ENCODE peak calls at places on chromosomes 4 and X, in five cellular contexts. One of them, this sample, is unnamed. For H3K36me3, the result is how much of the 10 kb centered on the place peaks cover.

GRCh38 chr4:8191136-8191747 is 7.8 kb upstream of the SH3TC1 start:
- DNase-seq in PC-9: peak
- DNase-seq in mucosa of descending colon: peak
- DNase-seq in GM12878: peak
- DNase-seq in spleen: peak
- DNase-seq in this sample: no peak

GRCh38 chr4:36758779-36759178 is 477.4 kb downstream of the DTHD1 start:
- DNase-seq in PC-9: no peak
- DNase-seq in mucosa of descending colon: no peak
- DNase-seq in GM12878: no peak
- DNase-seq in spleen: no peak
- DNase-seq in this sample: no peak

GRCh38 chr4:118973295-118973694 is 84.6 kb downstream of the SYNPO2 start:
- DNase-seq in PC-9: no peak
- DNase-seq in mucosa of descending colon: no peak
- DNase-seq in GM12878: no peak
- DNase-seq in spleen: no peak
- DNase-seq in this sample: no peak

GRCh38 chr4:100206850-100207249 is 16.6 kb upstream of the DDIT4L start:
- DNase-seq in PC-9: no peak
- DNase-seq in mucosa of descending colon: no peak
- DNase-seq in GM12878: no peak
- DNase-seq in spleen: no peak
- DNase-seq in this sample: no peak

GRCh38 chr4:52995341-52996030 is 133.4 kb downstream of the RASL11B start:
- DNase-seq in PC-9: no peak
- DNase-seq in mucosa of descending colon: no peak
- DNase-seq in GM12878: no peak
- DNase-seq in spleen: no peak
- DNase-seq in this sample: no peak

GRCh38 chr4:78325244-78326187 is 226.1 kb upstream of the ANXA3 start:
- DNase-seq in PC-9: no peak
- DNase-seq in mucosa of descending colon: peak
- DNase-seq in GM12878: no peak
- DNase-seq in spleen: no peak
- DNase-seq in this sample: no peak

GRCh38 chrX:97267916-97268680 is 384.4 kb downstream of the RPA4 start:
- DNase-seq in PC-9: no peak
- DNase-seq in mucosa of descending colon: no peak
- DNase-seq in GM12878: no peak
- DNase-seq in spleen: no peak
- DNase-seq in this sample: no peak

GRCh38 chr4:122968227-122968812 is 45.9 kb upstream of the NUDT6 start:
- DNase-seq in PC-9: no peak
- DNase-seq in mucosa of descending colon: no peak
- DNase-seq in GM12878: no peak
- DNase-seq in spleen: no peak
- DNase-seq in this sample: no peak

GRCh38 chrX:645024-645376 is 14.4 kb downstream of the SHOX start:
- DNase-seq in PC-9: no peak
- DNase-seq in mucosa of descending colon: peak
- DNase-seq in GM12878: no peak
- DNase-seq in spleen: no peak
- DNase-seq in this sample: no peak

GRCh38 chrX:21975827-21976226 is 35.3 kb downstream of the SMS start:
- DNase-seq in PC-9: no peak
- DNase-seq in mucosa of descending colon: no peak
- DNase-seq in GM12878: no peak
- DNase-seq in spleen: no peak
- DNase-seq in this sample: no peak

GRCh38 chr4:146243141-146243882 is 29.0 kb downstream of the REELD1 start:
- DNase-seq in PC-9: no peak
- DNase-seq in mucosa of descending colon: no peak
- DNase-seq in GM12878: peak
- DNase-seq in spleen: peak
- DNase-seq in this sample: no peak

GRCh38 chrX:153925739-153926593 is at the start of gene ARHGAP4:
- DNase-seq in PC-9: peak
- DNase-seq in mucosa of descending colon: no peak
- DNase-seq in GM12878: no peak
- DNase-seq in spleen: peak
- DNase-seq in this sample: no peak

GRCh38 chr4:156971623-156972369 is at the start of gene PDGFC:
- DNase-seq in PC-9: peak
- DNase-seq in mucosa of descending colon: peak
- DNase-seq in GM12878: no peak
- DNase-seq in spleen: peak
- DNase-seq in this sample: no peak

GRCh38 chr4:62170235-62170634 is 970.1 kb downstream of the ADGRL3 start:
- DNase-seq in PC-9: no peak
- DNase-seq in mucosa of descending colon: no peak
- DNase-seq in GM12878: no peak
- DNase-seq in spleen: no peak
- DNase-seq in this sample: no peak

GRCh38 chr4:150960079-150960478 is 55.0 kb downstream of the LRBA start:
- DNase-seq in PC-9: no peak
- DNase-seq in mucosa of descending colon: no peak
- DNase-seq in GM12878: no peak
- DNase-seq in spleen: no peak
- DNase-seq in this sample: no peak

GRCh38 chr4:158172558-158173258 is at the start of gene GASK1B:
- DNase-seq in PC-9: peak
- DNase-seq in mucosa of descending colon: peak
- DNase-seq in GM12878: no peak
- DNase-seq in spleen: no peak
- DNase-seq in this sample: no peak

DNA sequence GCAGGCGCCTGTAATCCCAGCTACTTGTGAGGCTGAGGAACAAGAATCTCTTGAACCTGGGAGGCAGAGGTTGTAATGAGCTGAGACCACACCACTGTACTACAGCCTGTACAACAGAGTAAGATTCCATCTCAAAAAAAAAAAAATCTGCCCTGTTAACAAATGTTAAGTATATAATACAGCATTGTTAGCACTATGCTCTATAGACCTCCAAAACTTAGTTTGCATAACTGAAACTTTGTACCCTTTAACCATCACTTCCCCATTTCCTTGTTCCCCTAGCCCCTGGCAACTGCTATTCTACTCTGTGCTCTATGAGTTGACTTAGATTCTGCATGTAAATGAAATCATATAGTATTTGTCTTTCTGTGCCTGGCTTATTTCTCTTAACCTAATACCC is 76.7 kb downstream of the TAB3 start:
- DNase-seq in PC-9: no peak
- DNase-seq in mucosa of descending colon: no peak
- DNase-seq in GM12878: no peak
- DNase-seq in spleen: no peak
- DNase-seq in this sample: no peak
- H3K4me3 ChIP-seq in PC-9: no peak
- H3K4me3 ChIP-seq in mucosa of descending colon: no peak
- H3K4me3 ChIP-seq in GM12878: no peak
- H3K4me3 ChIP-seq in spleen: no peak
- H3K4me3 ChIP-seq in this sample: no peak

GRCh38 chr4:57081651-57082349 is 28.4 kb downstream of the IGFBP7 start:
- DNase-seq in PC-9: no peak
- DNase-seq in mucosa of descending colon: no peak
- DNase-seq in GM12878: no peak
- DNase-seq in spleen: no peak
- DNase-seq in this sample: no peak
- TF ChIP-seq CTCF in PC-9: no peak
- TF ChIP-seq CTCF in mucosa of descending colon: no peak
- TF ChIP-seq CTCF in GM12878: no peak
- TF ChIP-seq CTCF in spleen: no peak
- TF ChIP-seq CTCF in this sample: no peak

DNA sequence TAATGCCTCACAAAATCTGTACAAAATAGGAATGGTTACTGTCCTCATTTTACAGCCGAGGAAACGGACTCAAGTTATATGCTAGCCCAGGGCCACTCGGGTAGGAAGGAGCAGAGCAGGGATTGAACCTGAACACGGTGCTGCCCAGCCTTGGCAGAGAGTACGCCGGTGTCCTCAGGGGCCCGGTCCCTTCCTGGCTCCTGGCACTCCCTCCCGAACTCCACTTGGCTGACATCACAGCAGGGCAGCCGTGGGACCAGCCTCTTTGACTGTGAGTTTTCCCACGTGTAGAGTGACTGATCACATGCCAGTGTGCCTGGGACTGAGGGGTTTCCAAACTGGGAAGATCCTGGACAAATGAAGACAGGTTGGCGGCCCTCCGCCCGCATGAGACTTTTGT is 23.7 kb downstream of the MAN2B2 start:
- DNase-seq in PC-9: no peak
- DNase-seq in mucosa of descending colon: no peak
- DNase-seq in GM12878: no peak
- DNase-seq in spleen: no peak
- DNase-seq in this sample: no peak
- H3K36me3 ChIP-seq in PC-9: under half
- H3K36me3 ChIP-seq in mucosa of descending colon: under half
- H3K36me3 ChIP-seq in GM12878: under half
- H3K36me3 ChIP-seq in spleen: under half
- H3K36me3 ChIP-seq in this sample: under half

DNA sequence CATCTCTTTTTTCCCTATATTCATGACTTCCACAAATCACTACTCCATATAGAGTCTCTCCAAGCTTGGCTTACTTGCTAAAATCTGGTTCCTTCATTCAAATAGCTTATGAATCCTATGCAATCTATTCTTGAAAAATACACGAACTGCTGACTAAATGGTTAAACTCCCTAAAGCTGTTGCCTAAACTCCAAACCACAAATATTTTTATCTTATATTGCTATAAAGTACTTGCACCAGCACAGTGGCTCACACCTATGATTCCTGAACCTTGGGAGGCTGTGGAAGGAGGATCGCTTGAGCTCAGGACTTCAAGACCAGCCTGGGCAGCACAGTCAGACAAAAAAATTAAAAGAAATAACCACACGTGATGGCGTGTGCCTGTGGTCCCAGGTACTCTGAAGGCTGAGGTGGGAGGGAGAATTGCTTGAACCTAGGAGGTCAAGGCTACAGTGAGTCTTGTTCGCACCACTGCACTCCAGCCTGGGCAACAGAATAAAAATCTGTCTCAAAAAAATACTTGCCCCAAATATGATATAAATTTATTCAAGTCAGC is 2.2 kb downstream of the FBXO8 start:
- DNase-seq in PC-9: no peak
- DNase-seq in mucosa of descending colon: no peak
- DNase-seq in GM12878: no peak
- DNase-seq in spleen: no peak
- DNase-seq in this sample: no peak
- H3K4me3 ChIP-seq in PC-9: no peak
- H3K4me3 ChIP-seq in mucosa of descending colon: no peak
- H3K4me3 ChIP-seq in GM12878: no peak
- H3K4me3 ChIP-seq in spleen: no peak
- H3K4me3 ChIP-seq in this sample: no peak

GRCh38 chr4:84470204-84470785 is 28.8 kb downstream of the NKX6-1 start:
- DNase-seq in PC-9: no peak
- DNase-seq in mucosa of descending colon: no peak
- DNase-seq in GM12878: no peak
- DNase-seq in spleen: no peak
- DNase-seq in this sample: no peak
- TF ChIP-seq CTCF in PC-9: no peak
- TF ChIP-seq CTCF in mucosa of descending colon: no peak
- TF ChIP-seq CTCF in GM12878: peak
- TF ChIP-seq CTCF in spleen: no peak
- TF ChIP-seq CTCF in this sample: no peak

GRCh38 chrX:41526268-41526667 is 79.1 kb downstream of the NYX start:
- DNase-seq in PC-9: no peak
- DNase-seq in mucosa of descending colon: no peak
- DNase-seq in GM12878: no peak
- DNase-seq in spleen: no peak
- DNase-seq in this sample: no peak
- H3K36me3 ChIP-seq in PC-9: under half
- H3K36me3 ChIP-seq in mucosa of descending colon: under half
- H3K36me3 ChIP-seq in GM12878: under half
- H3K36me3 ChIP-seq in spleen: under half
- H3K36me3 ChIP-seq in this sample: under half

GRCh38 chr4:139299536-139299935 is 1.8 kb upstream of the NAA15 start:
- DNase-seq in PC-9: no peak
- DNase-seq in mucosa of descending colon: no peak
- DNase-seq in GM12878: no peak
- DNase-seq in spleen: no peak
- DNase-seq in this sample: no peak
- H3K4me3 ChIP-seq in PC-9: peak
- H3K4me3 ChIP-seq in mucosa of descending colon: no peak
- H3K4me3 ChIP-seq in GM12878: peak
- H3K4me3 ChIP-seq in spleen: no peak
- H3K4me3 ChIP-seq in this sample: no peak

GRCh38 chrX:19019996-19020395 is 36.1 kb upstream of the PHKA2 start:
- DNase-seq in PC-9: no peak
- DNase-seq in mucosa of descending colon: no peak
- DNase-seq in GM12878: no peak
- DNase-seq in spleen: no peak
- DNase-seq in this sample: no peak

DNA sequence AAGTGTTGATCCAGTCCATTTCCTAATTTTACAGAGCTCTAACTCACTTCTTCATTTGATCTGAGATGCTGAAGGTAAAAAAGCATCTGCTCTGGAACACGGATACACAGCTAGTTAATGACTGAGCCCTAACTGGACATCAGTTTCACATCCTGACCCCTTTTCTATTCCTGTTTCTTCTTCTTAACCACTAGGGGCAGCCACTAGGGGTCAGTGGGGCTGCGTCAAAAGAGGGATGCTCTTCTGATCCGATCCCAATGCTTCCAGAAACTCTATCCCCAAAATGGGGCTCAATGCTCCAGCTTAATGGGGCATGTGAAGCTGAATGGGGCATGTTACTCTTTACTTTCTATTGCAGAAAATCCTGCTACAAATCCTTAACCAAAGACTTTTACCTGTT is 33.4 kb upstream of the PHKA2 start:
- DNase-seq in PC-9: peak
- DNase-seq in mucosa of descending colon: peak
- DNase-seq in GM12878: no peak
- DNase-seq in spleen: no peak
- DNase-seq in this sample: no peak
- TF ChIP-seq CTCF in PC-9: peak
- TF ChIP-seq CTCF in mucosa of descending colon: no peak
- TF ChIP-seq CTCF in GM12878: peak
- TF ChIP-seq CTCF in spleen: no peak
- TF ChIP-seq CTCF in this sample: peak

DNA sequence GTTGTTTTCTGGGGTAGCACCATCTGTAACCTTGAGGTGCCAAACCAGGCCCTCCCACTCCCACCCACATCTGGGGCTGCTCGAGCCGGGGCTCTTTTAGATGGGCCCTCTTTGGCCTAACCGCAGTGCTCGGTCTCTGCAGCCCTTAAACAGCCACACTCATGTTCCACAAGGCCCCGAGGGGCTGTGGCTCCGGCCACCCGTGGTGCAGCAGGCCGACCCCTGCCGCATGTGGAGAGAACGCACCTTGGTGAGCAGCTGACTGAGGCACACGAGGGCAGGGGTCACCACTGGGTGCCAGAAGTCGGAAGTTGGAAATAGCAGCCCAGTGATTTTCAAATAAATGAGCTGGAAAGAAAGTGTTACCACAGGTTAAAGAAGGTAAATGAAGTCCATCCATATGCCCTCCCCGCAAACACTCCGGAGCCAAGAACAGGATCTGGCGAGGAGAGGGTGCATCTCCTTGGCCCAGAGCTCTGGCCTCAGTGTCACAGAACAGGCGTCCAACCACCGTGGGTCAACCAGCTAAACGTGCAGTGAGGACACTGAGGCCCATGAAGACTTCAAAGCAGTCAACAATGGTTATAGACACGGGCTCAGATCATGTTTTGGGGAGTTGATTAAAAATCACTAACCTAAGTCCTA is 18.2 kb downstream of the NOP14 start:
- DNase-seq in PC-9: no peak
- DNase-seq in mucosa of descending colon: no peak
- DNase-seq in GM12878: no peak
- DNase-seq in spleen: peak
- DNase-seq in this sample: no peak
- H3K36me3 ChIP-seq in PC-9: under half
- H3K36me3 ChIP-seq in mucosa of descending colon: under half
- H3K36me3 ChIP-seq in GM12878: half or more
- H3K36me3 ChIP-seq in spleen: under half
- H3K36me3 ChIP-seq in this sample: under half

GRCh38 chrX:130933358-130933757 is 30.3 kb upstream of the ENOX2 start:
- DNase-seq in PC-9: no peak
- DNase-seq in mucosa of descending colon: no peak
- DNase-seq in GM12878: no peak
- DNase-seq in spleen: no peak
- DNase-seq in this sample: no peak
- H3K4me3 ChIP-seq in PC-9: no peak
- H3K4me3 ChIP-seq in mucosa of descending colon: no peak
- H3K4me3 ChIP-seq in GM12878: no peak
- H3K4me3 ChIP-seq in spleen: no peak
- H3K4me3 ChIP-seq in this sample: no peak

This sample was measured in kidney epithelial cell.